ENCODE peak calls at places on chromosomes 16 and 17, in six cellular contexts. D is CD8-positive, alpha-beta T cell; K is PC-9; Y is cardiac muscle cell; U is OCI-LY7; L is upper lobe of right lung. W is an unnamed sample.

GRCh38 chr16:74667215-74667765 is 613 bp upstream of the RFWD3 start:
- DNase-seq in D (peak), L (no peak), U (peak), K (no peak), Y (peak), W (peak)

GRCh38 chr17:30832438-30832790 is 648 bp downstream of the ATAD5 start:
- DNase-seq in U (no peak), D (no peak), L (no peak), K (no peak), Y (no peak), W (no peak)

GRCh38 chr16:62225675-62226074 is 189.4 kb upstream of the CDH8 start:
- DNase-seq in D (no peak), Y (peak), K (peak), L (peak), U (peak), W (peak)

GRCh38 chr17:20127660-20128413 is 118.7 kb downstream of the SPECC1 start:
- DNase-seq in U (no peak), D (no peak), L (no peak), Y (peak), K (no peak), W (no peak)

GRCh38 chr16:24508614-24509013 is 30.8 kb upstream of the RBBP6 start:
- DNase-seq in D (no peak), K (no peak), U (no peak), Y (peak), L (no peak), W (no peak)

GRCh38 chr16:84229421-84229820 is 10.4 kb downstream of the KCNG4 start:
- DNase-seq in U (no peak), D (no peak), Y (no peak), L (no peak), K (no peak), W (no peak)

GRCh38 chr16:84864266-84864955 is 44.6 kb downstream of the CRISPLD2 start:
- DNase-seq in U (peak), D (no peak), L (no peak), Y (no peak), K (no peak), W (no peak)

GRCh38 chr17:40266882-40267281 is 20.8 kb upstream of the CDC6 start:
- DNase-seq in U (no peak), L (no peak), Y (no peak), D (no peak), K (no peak), W (no peak)

GRCh38 chr17:72192409-72193192 is 71.8 kb downstream of the SOX9 start:
- DNase-seq in Y (peak), L (no peak), U (no peak), D (no peak), K (peak), W (no peak)

GRCh38 chr16:2977440-2977839 is 2.8 kb downstream of the PKMYT1 start:
- DNase-seq in Y (no peak), U (no peak), L (peak), D (no peak), K (no peak), W (no peak)

GRCh38 chr16:19860146-19861030 is 24.3 kb downstream of the GPRC5B start:
- DNase-seq in D (no peak), Y (peak), L (no peak), K (no peak), U (no peak), W (no peak)

GRCh38 chr17:35731239-35731931 is at the start of gene RASL10B:
- DNase-seq in Y (peak), U (no peak), D (peak), L (peak), K (no peak), W (peak)

GRCh38 chr16:50680907-50681885 is at the start of gene SNX20:
- DNase-seq in D (peak), K (no peak), L (no peak), Y (no peak), U (peak), W (peak)

GRCh38 chr17:31008374-31009035 is 37.7 kb downstream of the RNF135 start:
- DNase-seq in U (peak), L (peak), K (no peak), Y (peak), D (peak), W (peak)

GRCh38 chr16:73166972-73167550 is 119.1 kb upstream of the ZFHX3 start:
- DNase-seq in K (peak), Y (peak), L (no peak), D (no peak), U (no peak), W (no peak)

GRCh38 chr17:2239882-2240430 is 63.6 kb downstream of the SMG6 start:
- DNase-seq in L (no peak), D (peak), U (peak), Y (peak), K (peak), W (no peak)

GRCh38 chr17:26809033-26809432 is 484.9 kb upstream of the WSB1 start:
- DNase-seq in Y (no peak), U (no peak), L (no peak), D (no peak), K (no peak), W (no peak)

GRCh38 chr17:49987290-49987585 is 7.8 kb downstream of the DLX3 start:
- DNase-seq in L (peak), U (no peak), K (no peak), D (no peak), Y (no peak), W (no peak)

GRCh38 chr17:491086-492014 is 138.7 kb upstream of the RPH3AL start:
- DNase-seq in Y (peak), K (no peak), L (peak), U (peak), D (peak), W (peak)

GRCh38 chr16:12971216-12971615 is 69.8 kb downstream of the SHISA9 start:
- DNase-seq in U (no peak), L (no peak), K (peak), Y (no peak), D (no peak), W (peak)

GRCh38 chr16:6274366-6274765 is 1058.3 kb upstream of the RBFOX1 start:
- DNase-seq in D (no peak), K (no peak), L (no peak), U (no peak), Y (no peak), W (no peak)

GRCh38 chr17:21287703-21288449 is 3.4 kb downstream of the MAP2K3 start:
- DNase-seq in L (peak), Y (peak), K (peak), D (peak), U (peak), W (peak)

GRCh38 chr16:50665128-50665878 is 15.8 kb downstream of the SNX20 start:
- DNase-seq in U (peak), D (peak), K (peak), L (peak), Y (peak), W (peak)

GRCh38 chr17:73030995-73031394 is 61.5 kb downstream of the SLC39A11 start:
- DNase-seq in K (no peak), U (no peak), D (no peak), L (no peak), Y (no peak), W (no peak)

GRCh38 chr17:20189322-20189721 is 180.2 kb downstream of the SPECC1 start:
- DNase-seq in U (no peak), K (no peak), D (no peak), Y (peak), L (no peak), W (no peak)

GRCh38 chr16:11198817-11199216 is 57.2 kb downstream of the SOCS1 start:
- DNase-seq in Y (no peak), U (peak), D (no peak), K (peak), L (no peak), W (peak)

DNA sequence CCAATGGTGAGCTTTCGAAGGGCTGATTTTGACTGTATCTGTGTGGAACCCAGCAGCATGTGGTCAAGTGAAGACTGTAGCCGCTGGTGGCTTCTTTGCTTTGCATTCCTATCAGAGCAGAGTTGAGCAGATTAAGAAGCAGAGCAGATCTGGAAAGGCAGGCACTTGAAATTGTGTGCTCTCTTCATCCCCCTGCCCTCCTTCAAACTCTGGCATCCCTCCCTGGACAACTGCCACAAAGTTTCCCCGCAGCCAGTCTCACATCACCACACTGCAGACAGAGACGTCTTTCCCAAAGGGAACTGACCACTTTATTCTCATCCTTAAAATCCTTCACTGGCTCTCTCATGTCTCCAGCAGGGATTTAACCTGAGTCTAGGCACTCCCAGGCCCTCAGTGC is 237.1 kb upstream of the DYNLRB2 start:
- DNase-seq in L (no peak), K (no peak), Y (no peak), D (no peak), U (no peak), W (no peak)
- TF ChIP-seq CTCF in L (no peak), K (no peak), Y (no peak), D (no peak), U (no peak), W (no peak)

DNA sequence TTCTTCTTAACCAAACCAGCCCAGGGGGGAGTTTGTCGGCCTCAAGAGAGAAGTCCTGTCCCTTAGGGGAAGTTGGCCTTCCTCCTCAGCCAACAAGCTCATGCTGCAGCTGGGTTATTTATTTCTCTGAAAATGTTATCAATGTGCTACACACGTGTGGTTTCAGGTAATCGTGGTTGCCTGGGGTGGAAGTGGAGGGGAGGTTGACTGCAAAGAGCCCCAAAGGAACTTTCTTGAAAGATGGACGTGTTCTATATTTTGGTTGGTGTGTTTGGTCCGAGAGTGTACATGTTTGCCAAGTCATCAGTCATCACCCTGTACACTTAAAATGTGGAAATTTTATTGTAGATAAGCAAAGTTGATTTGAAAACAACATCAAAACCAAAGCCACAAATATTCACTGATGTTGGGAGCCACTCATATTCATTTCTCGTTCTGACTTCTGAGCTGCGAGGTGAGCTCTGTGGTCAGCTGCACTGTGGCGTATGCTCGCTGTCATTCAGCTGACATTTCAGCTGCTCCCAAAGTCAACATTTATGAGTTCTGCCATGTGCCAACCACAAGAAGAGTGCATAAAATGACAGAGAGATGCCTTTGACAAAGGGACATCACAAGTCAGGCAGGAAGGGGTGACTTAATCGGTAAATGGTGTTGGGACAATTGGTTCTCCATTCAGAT is 26.5 kb upstream of the ADGRG1 start:
- DNase-seq in Y (peak), K (no peak), U (no peak), L (no peak), D (peak), W (peak)
- H3K4me3 ChIP-seq in Y (no peak), K (no peak), U (no peak), L (no peak), D (peak), W (no peak)

DNA sequence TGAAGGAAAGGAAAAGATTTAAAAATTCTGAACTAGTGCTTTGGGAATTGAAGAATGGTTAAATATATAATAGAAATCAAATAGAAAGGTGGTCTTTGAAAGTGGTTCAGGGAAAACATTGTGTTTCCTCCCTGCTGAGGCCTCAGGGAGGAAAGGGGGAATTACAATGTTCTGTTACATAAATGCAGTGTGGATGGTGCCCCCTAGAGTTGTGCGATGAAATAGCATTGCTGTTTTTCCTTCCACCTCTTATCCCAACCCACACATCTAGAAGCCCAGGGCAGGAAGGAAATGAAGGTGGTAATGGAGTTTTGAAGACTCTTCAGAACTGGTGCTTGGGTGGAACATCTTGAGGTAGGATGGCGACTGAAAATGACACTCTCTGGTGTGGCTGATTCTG is 6.4 kb upstream of the TOX3 start:
- DNase-seq in K (no peak), Y (no peak), L (no peak), U (no peak), D (no peak), W (no peak)
- TF ChIP-seq CTCF in K (peak), Y (no peak), L (no peak), U (peak), D (no peak), W (peak)

GRCh38 chr16:30740364-30741251 is 7.6 kb upstream of the PHKG2 start:
- DNase-seq in D (no peak), L (peak), Y (peak), K (peak), U (no peak), W (no peak)
- H3K4me3 ChIP-seq in D (no peak), L (peak), Y (no peak), K (peak), U (no peak), W (no peak)

DNA sequence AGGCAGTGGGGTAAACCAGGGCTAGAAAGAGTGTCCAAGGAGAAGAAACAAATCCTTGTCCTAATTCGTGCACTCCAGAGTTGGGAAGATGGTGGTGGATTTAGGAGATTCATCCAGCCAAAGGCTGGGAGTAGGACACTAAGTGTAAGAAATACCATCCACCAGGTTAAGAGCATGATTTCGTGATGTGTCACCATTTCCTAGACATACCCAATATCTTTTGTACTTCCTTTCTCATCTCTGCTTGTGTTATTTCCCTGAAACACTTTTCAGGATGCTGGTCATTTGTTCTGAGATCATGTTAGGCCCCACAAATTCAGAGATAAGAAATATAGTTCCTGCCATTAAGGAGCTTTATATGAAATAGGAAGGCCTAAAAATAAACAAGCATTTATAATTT is 106.3 kb upstream of the HLF start:
- DNase-seq in Y (peak), L (no peak), U (no peak), D (no peak), K (no peak), W (no peak)
- TF ChIP-seq CTCF in Y (no peak), L (no peak), U (no peak), D (no peak), K (no peak), W (no peak)

GRCh38 chr17:79164408-79164807 is 89.8 kb downstream of the ENGASE start:
- DNase-seq in L (no peak), U (no peak), K (no peak), Y (no peak), D (no peak), W (no peak)
- H3K4me3 ChIP-seq in L (no peak), U (no peak), K (no peak), Y (no peak), D (no peak), W (no peak)

GRCh38 chr16:21101631-21102420 is 48.8 kb downstream of the DNAH3 start:
- DNase-seq in U (peak), Y (peak), D (no peak), K (no peak), L (no peak), W (peak)
- TF ChIP-seq CTCF in U (peak), Y (peak), D (peak), K (peak), L (peak), W (peak)

GRCh38 chr17:75878174-75878998 is at the start of gene TRIM47:
- DNase-seq in U (no peak), D (no peak), L (peak), Y (peak), K (peak), W (peak)
- H3K4me3 ChIP-seq in U (peak), D (peak), L (peak), Y (peak), K (peak), W (no peak)

GRCh38 chr16:30535106-30535776 is 583 bp upstream of the ZNF747 start:
- DNase-seq in U (peak), Y (peak), K (no peak), D (peak), L (no peak), W (no peak)

GRCh38 chr16:30533146-30533522 is 1.5 kb downstream of the ZNF747 start:
- DNase-seq in Y (no peak), L (peak), U (no peak), D (no peak), K (no peak), W (no peak)

GRCh38 chr16:30533748-30534367 is 800 bp downstream of the ZNF747 start:
- DNase-seq in Y (no peak), U (peak), L (no peak), K (no peak), D (no peak), W (peak)

GRCh38 chr16:30535777-30536190 is 1.1 kb upstream of the ZNF747 start:
- DNase-seq in K (peak), L (peak), U (peak), Y (peak), D (peak), W (peak)

DNA sequence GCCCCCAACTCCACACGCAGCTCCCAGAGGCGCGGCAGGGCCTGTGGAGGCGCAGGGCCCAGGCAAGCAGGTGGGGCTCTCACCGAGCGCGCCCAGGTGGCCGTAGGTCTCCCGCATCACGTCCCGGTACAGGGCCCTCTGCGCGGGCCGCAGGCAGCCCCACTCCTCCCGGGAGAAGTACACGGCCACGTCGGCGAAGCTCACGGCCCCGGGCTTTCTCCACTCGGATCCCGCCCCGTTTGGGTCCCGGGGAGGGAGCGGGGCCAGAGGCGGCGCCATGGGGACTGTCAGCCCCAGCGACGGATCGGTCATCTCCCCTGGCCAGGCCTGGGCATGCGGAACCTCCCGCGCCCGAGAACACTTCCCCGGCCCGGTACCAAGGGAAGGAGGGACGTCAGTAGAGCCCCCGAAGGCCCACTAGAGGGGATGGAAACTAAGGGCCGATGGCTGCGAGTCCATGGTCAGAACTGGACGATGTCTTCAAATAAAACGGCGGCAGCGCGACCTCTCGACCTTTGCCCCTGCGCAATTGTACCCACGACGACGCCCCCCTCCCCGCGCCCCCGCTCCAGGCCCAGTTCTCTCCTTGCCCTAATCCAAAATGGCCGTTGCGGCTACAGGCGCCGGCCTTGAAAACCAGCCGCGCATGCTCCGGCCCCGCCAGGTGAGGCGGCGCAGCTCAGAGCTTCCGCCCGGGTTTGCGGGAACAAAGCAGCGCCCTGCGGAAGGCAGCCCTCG is at the start of gene ZNF747:
- DNase-seq in U (peak), K (peak), D (peak), Y (peak), L (peak), W (peak)
- TF ChIP-seq CTCF in U (no peak), K (peak), D (no peak), Y (no peak), L (no peak), W (no peak)

W was measured in NB4.